ENCODE peak calls at places on chromosomes 2 and 18, in six cellular contexts. One of them, this sample, is unnamed.

GRCh38 chr2:69616755-69617154 is 26.8 kb downstream of the AAK1 start:
- DNase-seq in activated CD8-positive, alpha-beta T cell treated with anti-CD3 and anti-CD28 coated beads, Interleukin-2, amount 10 ng/mL, durations not matched to agents 7 days and 5 days: peak
- DNase-seq in DMS 273 treated with DMSO at 0.1 percent for 48 hours: no peak
- DNase-seq in HT1080: peak
- DNase-seq in NCI-H1105 treated with DMSO at 0.1 percent for 48 hours: no peak
- DNase-seq in AML-193: no peak
- DNase-seq in this sample: peak

GRCh38 chr2:176637497-176638166 is 368.4 kb downstream of the MTX2 start:
- DNase-seq in activated CD8-positive, alpha-beta T cell treated with anti-CD3 and anti-CD28 coated beads, Interleukin-2, amount 10 ng/mL, durations not matched to agents 7 days and 5 days: no peak
- DNase-seq in DMS 273 treated with DMSO at 0.1 percent for 48 hours: no peak
- DNase-seq in HT1080: peak
- DNase-seq in NCI-H1105 treated with DMSO at 0.1 percent for 48 hours: peak
- DNase-seq in AML-193: no peak
- DNase-seq in this sample: no peak

GRCh38 chr2:48292429-48292828 is 237.5 kb upstream of the STON1 start:
- DNase-seq in activated CD8-positive, alpha-beta T cell treated with anti-CD3 and anti-CD28 coated beads, Interleukin-2, amount 10 ng/mL, durations not matched to agents 7 days and 5 days: no peak
- DNase-seq in DMS 273 treated with DMSO at 0.1 percent for 48 hours: no peak
- DNase-seq in HT1080: no peak
- DNase-seq in NCI-H1105 treated with DMSO at 0.1 percent for 48 hours: no peak
- DNase-seq in AML-193: peak
- DNase-seq in this sample: no peak

GRCh38 chr2:14081526-14081925 is 551.0 kb upstream of the LRATD1 start:
- DNase-seq in activated CD8-positive, alpha-beta T cell treated with anti-CD3 and anti-CD28 coated beads, Interleukin-2, amount 10 ng/mL, durations not matched to agents 7 days and 5 days: no peak
- DNase-seq in DMS 273 treated with DMSO at 0.1 percent for 48 hours: no peak
- DNase-seq in HT1080: peak
- DNase-seq in NCI-H1105 treated with DMSO at 0.1 percent for 48 hours: no peak
- DNase-seq in AML-193: no peak
- DNase-seq in this sample: peak

GRCh38 chr2:236180831-236181453 is 12.8 kb upstream of the GBX2 start:
- DNase-seq in activated CD8-positive, alpha-beta T cell treated with anti-CD3 and anti-CD28 coated beads, Interleukin-2, amount 10 ng/mL, durations not matched to agents 7 days and 5 days: peak
- DNase-seq in DMS 273 treated with DMSO at 0.1 percent for 48 hours: peak
- DNase-seq in HT1080: peak
- DNase-seq in NCI-H1105 treated with DMSO at 0.1 percent for 48 hours: peak
- DNase-seq in AML-193: peak
- DNase-seq in this sample: no peak

GRCh38 chr18:5879479-5879882 is 15.8 kb downstream of the TMEM200C start:
- DNase-seq in activated CD8-positive, alpha-beta T cell treated with anti-CD3 and anti-CD28 coated beads, Interleukin-2, amount 10 ng/mL, durations not matched to agents 7 days and 5 days: no peak
- DNase-seq in DMS 273 treated with DMSO at 0.1 percent for 48 hours: peak
- DNase-seq in HT1080: peak
- DNase-seq in NCI-H1105 treated with DMSO at 0.1 percent for 48 hours: peak
- DNase-seq in AML-193: peak
- DNase-seq in this sample: peak

GRCh38 chr2:224041554-224041953 is 2.5 kb upstream of the SERPINE2 start:
- DNase-seq in activated CD8-positive, alpha-beta T cell treated with anti-CD3 and anti-CD28 coated beads, Interleukin-2, amount 10 ng/mL, durations not matched to agents 7 days and 5 days: no peak
- DNase-seq in DMS 273 treated with DMSO at 0.1 percent for 48 hours: no peak
- DNase-seq in HT1080: no peak
- DNase-seq in NCI-H1105 treated with DMSO at 0.1 percent for 48 hours: no peak
- DNase-seq in AML-193: no peak
- DNase-seq in this sample: no peak

GRCh38 chr2:99827296-99827999 is 314.9 kb downstream of the AFF3 start:
- DNase-seq in activated CD8-positive, alpha-beta T cell treated with anti-CD3 and anti-CD28 coated beads, Interleukin-2, amount 10 ng/mL, durations not matched to agents 7 days and 5 days: peak
- DNase-seq in DMS 273 treated with DMSO at 0.1 percent for 48 hours: no peak
- DNase-seq in HT1080: no peak
- DNase-seq in NCI-H1105 treated with DMSO at 0.1 percent for 48 hours: no peak
- DNase-seq in AML-193: no peak
- DNase-seq in this sample: no peak

GRCh38 chr2:226799211-226799975 is at the start of gene IRS1:
- DNase-seq in activated CD8-positive, alpha-beta T cell treated with anti-CD3 and anti-CD28 coated beads, Interleukin-2, amount 10 ng/mL, durations not matched to agents 7 days and 5 days: peak
- DNase-seq in DMS 273 treated with DMSO at 0.1 percent for 48 hours: peak
- DNase-seq in HT1080: peak
- DNase-seq in NCI-H1105 treated with DMSO at 0.1 percent for 48 hours: peak
- DNase-seq in AML-193: peak
- DNase-seq in this sample: no peak

GRCh38 chr2:69563021-69563420 is 80.5 kb downstream of the AAK1 start:
- DNase-seq in activated CD8-positive, alpha-beta T cell treated with anti-CD3 and anti-CD28 coated beads, Interleukin-2, amount 10 ng/mL, durations not matched to agents 7 days and 5 days: no peak
- DNase-seq in DMS 273 treated with DMSO at 0.1 percent for 48 hours: no peak
- DNase-seq in HT1080: no peak
- DNase-seq in NCI-H1105 treated with DMSO at 0.1 percent for 48 hours: no peak
- DNase-seq in AML-193: no peak
- DNase-seq in this sample: no peak

GRCh38 chr2:88159481-88159880 is 10.7 kb upstream of the THNSL2 start:
- DNase-seq in activated CD8-positive, alpha-beta T cell treated with anti-CD3 and anti-CD28 coated beads, Interleukin-2, amount 10 ng/mL, durations not matched to agents 7 days and 5 days: no peak
- DNase-seq in DMS 273 treated with DMSO at 0.1 percent for 48 hours: no peak
- DNase-seq in HT1080: no peak
- DNase-seq in NCI-H1105 treated with DMSO at 0.1 percent for 48 hours: no peak
- DNase-seq in AML-193: no peak
- DNase-seq in this sample: no peak

This sample was measured in foreskin keratinocyte.